ENCODE peak calls at places on chromosomes 16 and 17, in four cellular contexts. Q is GM12878, S is K562, X is endothelial cell of umbilical vein. B is an unnamed sample.

GRCh38 chr17:20123209-20123608 is 114.0 kb downstream of the SPECC1 start:
- DNase-seq in Q (no peak), S (no peak), X (no peak), B (no peak)

GRCh38 chr16:79734721-79735120 is 134.2 kb upstream of the MAF start:
- DNase-seq in Q (no peak), S (no peak), X (no peak), B (no peak)

GRCh38 chr16:57150682-57151330 is 35.0 kb downstream of the PSME3IP1 start:
- DNase-seq in Q (no peak), S (no peak), X (no peak), B (peak; percentile 23)

GRCh38 chr17:7176870-7177209 is 2.3 kb downstream of the ASGR1 start:
- DNase-seq in Q (no peak), S (no peak), X (no peak), B (no peak)

GRCh38 chr16:17370233-17371013 is 100.3 kb downstream of the XYLT1 start:
- DNase-seq in Q (no peak), S (no peak), X (no peak), B (peak; percentile 69)

GRCh38 chr17:28147026-28147425 is 104.5 kb downstream of the NLK start:
- DNase-seq in Q (no peak), S (no peak), X (peak; percentile 39), B (peak; percentile 56)

GRCh38 chr17:36856921-36857381 is 80.3 kb upstream of the LHX1 start:
- DNase-seq in Q (no peak), S (no peak), X (no peak), B (no peak)

GRCh38 chr17:82690786-82691489 is 7.6 kb downstream of the RAB40B start:
- DNase-seq in Q (no peak), S (no peak), X (no peak), B (no peak)

GRCh38 chr17:30957741-30958140 is 13.1 kb upstream of the RNF135 start:
- DNase-seq in Q (no peak), S (no peak), X (no peak), B (no peak)

GRCh38 chr17:30922235-30922993 is 669 bp downstream of the ADAP2 start:
- DNase-seq in Q (no peak), S (no peak), X (no peak), B (no peak)

GRCh38 chr17:38749222-38750043 is 1.3 kb upstream of the PCGF2 start:
- DNase-seq in Q (no peak), S (peak; percentile 65), X (peak; percentile 65), B (peak; percentile 52)

GRCh38 chr17:79792984-79793923 is 3.6 kb downstream of the CBX8 start:
- DNase-seq in Q (no peak), S (no peak), X (no peak), B (peak; percentile 92)

GRCh38 chr16:53780051-53780450 is 76.1 kb downstream of the FTO start:
- DNase-seq in Q (no peak), S (no peak), X (no peak), B (no peak)

GRCh38 chr17:54891176-54891821 is 9.4 kb upstream of the TOM1L1 start:
- DNase-seq in Q (no peak), S (peak; percentile 72), X (peak; percentile 37), B (peak; percentile 73)

DNA sequence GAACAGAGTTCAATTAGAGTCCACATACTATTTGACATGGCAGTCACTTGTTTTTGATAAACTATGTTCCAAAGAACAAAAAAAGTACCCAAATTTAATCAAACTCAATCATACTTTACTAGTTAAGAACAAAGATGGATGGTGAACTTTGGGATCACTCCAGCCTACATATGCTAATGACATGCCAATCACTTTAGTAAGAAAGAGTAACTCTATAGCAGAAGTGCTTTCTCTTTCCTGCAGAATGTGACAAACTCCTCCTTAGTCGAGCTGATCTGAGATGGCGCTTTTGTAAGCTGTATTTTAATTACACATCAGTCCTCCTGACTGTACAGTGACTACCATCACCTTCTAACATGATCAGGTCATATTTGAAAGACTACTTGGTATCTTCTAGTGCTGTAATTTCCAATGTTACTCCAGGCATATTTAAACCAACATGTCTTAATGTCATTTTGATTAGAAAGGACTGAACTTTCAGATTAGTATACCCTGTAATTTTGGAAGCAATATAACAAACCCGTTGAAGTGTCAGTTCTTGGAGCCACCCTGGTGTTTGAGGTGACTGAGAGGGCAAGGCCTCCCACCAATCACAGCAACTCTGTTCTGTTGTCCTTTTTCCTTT is 4.1 kb downstream of the NETO2 start:
- DNase-seq in Q (no peak), S (no peak), X (no peak), B (peak; percentile 13)
- TF ChIP-seq FOS in Q (no peak), S (no peak), X (no peak), B (no peak)

DNA sequence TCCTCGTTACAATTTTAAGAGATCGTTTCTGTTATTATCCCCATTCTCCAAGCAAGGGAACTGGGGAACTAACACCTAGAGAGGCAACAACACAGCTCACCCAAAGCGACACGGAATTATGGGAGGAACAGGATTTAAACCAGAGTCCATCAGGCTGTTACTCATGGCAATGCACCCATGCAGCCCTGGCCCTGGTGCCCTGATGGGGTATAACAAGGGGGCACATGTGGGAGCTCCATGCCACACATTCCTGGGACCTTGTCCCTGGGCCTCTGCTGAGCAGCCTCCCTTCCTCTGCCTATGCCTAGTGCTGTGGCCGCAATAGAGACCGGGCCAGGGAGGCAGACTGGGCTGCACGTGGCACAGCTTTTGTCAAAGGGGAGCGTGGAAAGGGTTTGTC is 13.3 kb upstream of the RCVRN start:
- DNase-seq in Q (no peak), S (no peak), X (no peak), B (no peak)
- TF ChIP-seq FOS in Q (no peak), S (no peak), X (no peak), B (no peak)

GRCh38 chr17:69870091-69870530 is 204.9 kb upstream of the KCNJ16 start:
- DNase-seq in Q (no peak), S (no peak), X (peak; percentile 83), B (peak; percentile 91)

GRCh38 chr17:69869667-69870066 is 205.4 kb upstream of the KCNJ16 start:
- DNase-seq in Q (no peak), S (no peak), X (no peak), B (no peak)

GRCh38 chr17:69872675-69873262 is 202.3 kb upstream of the KCNJ16 start:
- DNase-seq in Q (no peak), S (no peak), X (no peak), B (no peak)

GRCh38 chr17:69871318-69871717 is 203.7 kb upstream of the KCNJ16 start:
- DNase-seq in Q (no peak), S (no peak), X (no peak), B (no peak)

DNA sequence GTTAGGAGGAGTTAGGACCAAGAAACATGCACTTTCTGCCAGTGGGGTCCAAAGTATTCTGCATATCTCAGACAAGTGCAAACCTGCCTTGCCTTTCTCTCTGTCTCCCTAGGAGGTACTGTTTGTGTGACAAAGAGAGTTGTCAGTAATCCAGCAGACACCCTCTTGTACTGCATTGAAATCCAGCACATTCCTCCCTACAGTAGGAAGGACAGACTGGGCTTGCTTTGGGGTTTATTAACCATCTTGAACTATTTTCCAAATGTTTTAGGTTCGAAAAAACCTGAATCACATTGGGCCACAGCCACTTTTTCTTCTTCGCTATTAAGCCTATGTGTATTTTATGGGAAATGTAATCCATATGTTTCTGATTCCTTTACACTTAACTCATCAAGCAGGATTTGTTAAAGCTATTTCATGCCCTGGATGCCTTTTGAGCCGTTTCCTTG is 204.2 kb upstream of the KCNJ16 start:
- DNase-seq in Q (no peak), S (no peak), X (peak; percentile 27), B (peak; percentile 88)
- TF ChIP-seq FOS in Q (no peak), S (no peak), X (no peak), B (no peak)

GRCh38 chr17:76577876-76578275 is 7.8 kb downstream of the ST6GALNAC2 start:
- DNase-seq in Q (no peak), S (peak; percentile 80), X (no peak), B (no peak)
- TF ChIP-seq FOS in Q (no peak), S (no peak), X (no peak), B (no peak)

DNA sequence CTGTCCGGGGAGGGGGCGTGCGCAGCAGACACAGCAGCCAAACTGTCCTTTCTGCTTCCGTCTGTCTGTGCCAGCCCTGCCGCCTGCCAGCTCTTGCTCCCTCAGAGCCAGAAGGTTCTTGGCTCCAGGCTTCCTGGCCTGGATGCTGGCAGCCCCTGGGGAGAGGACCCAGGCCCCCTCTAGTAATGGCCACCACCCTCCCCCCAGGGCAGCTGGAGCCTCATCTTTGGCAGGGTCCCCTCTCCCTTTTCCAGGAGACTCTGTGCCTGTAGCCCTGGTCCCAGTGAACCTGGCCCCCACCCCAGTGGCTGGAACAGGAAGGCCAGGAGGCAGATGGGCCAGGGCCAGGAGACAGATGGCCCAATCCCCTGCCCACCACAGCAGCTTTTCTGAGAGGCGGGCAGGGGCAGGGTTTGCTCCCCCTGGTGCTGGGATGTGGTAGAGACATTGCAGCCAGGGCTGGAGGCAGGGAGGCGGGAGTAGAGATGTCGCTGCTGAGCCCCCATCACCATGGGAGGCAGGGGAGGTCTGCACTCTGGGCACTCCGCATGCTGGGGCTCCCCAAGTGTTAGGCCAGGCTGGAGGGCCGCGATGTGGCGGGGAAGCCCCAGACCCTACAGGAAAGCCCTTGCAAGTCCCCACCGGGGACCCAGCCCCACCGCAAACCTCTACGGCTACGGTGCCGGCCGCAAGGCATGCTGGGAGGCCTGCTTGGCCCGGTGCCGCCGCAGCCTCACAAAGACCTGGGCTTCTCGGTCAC is 16.7 kb downstream of the UNC13D start:
- DNase-seq in Q (no peak), S (peak; percentile 58), X (peak; percentile 82), B (peak; percentile 41)
- TF ChIP-seq FOS in Q (no peak), S (no peak), X (no peak), B (no peak)